ENCODE peak calls at places on chromosomes 6 and 20, in seven cellular contexts. V is CD4-positive, alpha-beta T cell; S is fibroblast of lung; M is mammary epithelial cell; K is uterus; X is left ventricle myocardium inferior; U is H9. O is an unnamed sample.
A peak's percentile ranks its signal among the peaks of the same experiment; 100 is the strongest.

GRCh38 chr20:21103582-21104465 is 2.3 kb downstream of the LINC00237 start:
- DNase-seq in V (no peak), S (no peak), M (no peak), K (no peak), X (no peak), U (peak; percentile 42), O (no peak)

GRCh38 chr20:2800590-2801458 is at the start of gene CPXM1:
- DNase-seq in V (no peak), S (no peak), M (no peak), K (no peak), X (no peak), U (peak; percentile 85), O (no peak)

GRCh38 chr6:154993026-154993425 is 2.1 kb upstream of the TIAM2 start:
- DNase-seq in V (no peak), S (no peak), M (no peak), K (no peak), X (no peak), U (no peak), O (no peak)

GRCh38 chr6:6610031-6610591 is 21.6 kb downstream of the LY86 start:
- DNase-seq in V (no peak), S (no peak), M (no peak), K (no peak), X (no peak), U (no peak), O (no peak)

GRCh38 chr6:169640347-169640972 is 61.4 kb downstream of the WDR27 start:
- DNase-seq in V (no peak), S (peak; percentile 52), M (no peak), K (peak; percentile 56), X (no peak), U (peak; percentile 32), O (no peak)

GRCh38 chr6:2960935-2961334 is 10.4 kb downstream of the SERPINB6 start:
- DNase-seq in V (no peak), S (no peak), M (no peak), K (no peak), X (no peak), U (no peak), O (no peak)

GRCh38 chr20:25148181-25148981 is 47.1 kb upstream of the ENTPD6 start:
- DNase-seq in V (peak; percentile 35), S (peak; percentile 50), M (no peak), K (no peak), X (peak; percentile 25), U (peak; percentile 56), O (no peak)

GRCh38 chr6:163943647-163944395 is 529.3 kb downstream of the QKI start:
- DNase-seq in V (no peak), S (peak; percentile 48), M (no peak), K (no peak), X (peak; percentile 42), U (peak; percentile 85), O (no peak)

GRCh38 chr6:108835218-108835850 is 12.9 kb upstream of the ARMC2 start:
- DNase-seq in V (peak; percentile 83), S (peak; percentile 82), M (peak; percentile 42), K (peak; percentile 88), X (peak; percentile 91), U (peak; percentile 89), O (no peak)

GRCh38 chr6:44058617-44059358 is 68.5 kb downstream of the MRPL14 start:
- DNase-seq in V (no peak), S (peak; percentile 100), M (peak; percentile 99), K (peak; percentile 88), X (peak; percentile 77), U (no peak), O (peak; percentile 96)

GRCh38 chr20:57748601-57749130 is 38.9 kb upstream of the PMEPA1 start:
- DNase-seq in V (peak; percentile 18), S (peak; percentile 43), M (peak; percentile 91), K (peak; percentile 72), X (peak; percentile 84), U (no peak), O (peak; percentile 45)
- H3K27ac ChIP-seq in V (no peak overlapping the region), S (no peak overlapping the region), M (peak overlapping the region; percentile 3), K (peak overlapping the region; percentile 80), X (peak overlapping the region; percentile 79), U (no peak overlapping the region), O (no peak overlapping the region)

GRCh38 chr20:62136283-62137091 is 6.7 kb downstream of the PSMA7 start:
- DNase-seq in V (peak; percentile 64), S (peak; percentile 72), M (peak; percentile 43), K (peak; percentile 65), X (peak; percentile 66), U (peak; percentile 70), O (no peak)

GRCh38 chr20:62133864-62134263 is 9.3 kb downstream of the PSMA7 start:
- DNase-seq in V (no peak), S (no peak), M (no peak), K (no peak), X (no peak), U (no peak), O (no peak)

GRCh38 chr20:62134735-62135231 is 8.4 kb downstream of the PSMA7 start:
- DNase-seq in V (no peak), S (peak; percentile 83), M (no peak), K (peak; percentile 43), X (no peak), U (no peak), O (no peak)

GRCh38 chr20:62137092-62137384 is 6.2 kb downstream of the PSMA7 start:
- DNase-seq in V (no peak), S (no peak), M (no peak), K (no peak), X (no peak), U (no peak), O (no peak)

DNA sequence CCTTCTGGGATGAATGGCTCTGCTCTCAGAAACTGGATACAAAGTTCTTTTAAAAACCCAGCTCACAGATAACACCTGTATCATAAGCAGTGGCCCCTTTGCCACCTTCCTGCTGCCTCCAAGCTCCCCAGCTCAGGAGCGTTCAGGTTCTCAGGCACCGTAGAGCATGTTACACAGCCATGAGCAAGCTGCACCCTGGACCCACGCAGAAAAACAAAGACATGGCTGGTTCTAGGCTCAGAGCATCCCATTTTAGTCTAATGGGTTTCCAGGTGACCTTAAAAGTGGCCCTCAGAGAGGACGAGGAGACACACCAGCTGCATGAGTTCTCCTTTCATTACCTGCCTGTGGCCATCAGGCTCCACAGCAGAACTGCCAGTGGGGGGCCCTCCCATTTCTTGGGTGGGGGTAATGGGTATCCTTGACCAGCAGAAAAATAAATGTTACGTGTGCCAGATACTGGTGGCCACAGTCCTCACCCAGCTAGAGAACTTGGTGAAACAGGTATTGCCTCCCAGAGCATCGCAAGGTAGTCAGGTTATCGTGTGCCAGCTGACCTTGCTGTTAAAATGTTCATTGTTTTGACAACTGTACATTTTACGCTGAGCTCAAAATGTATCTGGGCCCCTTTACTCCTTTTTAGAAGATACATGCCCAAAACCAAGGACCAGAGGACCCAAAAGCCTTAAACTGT is 7.5 kb downstream of the PSMA7 start:
- DNase-seq in V (no peak), S (no peak), M (no peak), K (no peak), X (no peak), U (no peak), O (no peak)
- H3K27ac ChIP-seq in V (no peak overlapping the region), S (no peak overlapping the region), M (no peak overlapping the region), K (no peak overlapping the region), X (peak overlapping the region; percentile 88), U (no peak overlapping the region), O (no peak overlapping the region)

GRCh38 chr6:8857160-8857559 is 421.8 kb upstream of the SLC35B3 start:
- DNase-seq in V (no peak), S (no peak), M (no peak), K (no peak), X (no peak), U (no peak), O (no peak)
- H3K27ac ChIP-seq in V (no peak overlapping the region), S (no peak overlapping the region), M (no peak overlapping the region), K (no peak overlapping the region), X (peak overlapping the region; percentile 61), U (no peak overlapping the region), O (no peak overlapping the region)

GRCh38 chr6:103699770-103700169 is 1159.9 kb downstream of the HACE1 start:
- DNase-seq in V (no peak), S (no peak), M (no peak), K (no peak), X (no peak), U (no peak), O (no peak)
- H3K27ac ChIP-seq in V (no peak overlapping the region), S (no peak overlapping the region), M (no peak overlapping the region), K (no peak overlapping the region), X (no peak overlapping the region), U (no peak overlapping the region), O (no peak overlapping the region)

GRCh38 chr20:46408281-46408731 is 1.9 kb upstream of the ELMO2 start:
- DNase-seq in V (no peak), S (no peak), M (peak; percentile 37), K (no peak), X (no peak), U (no peak), O (no peak)
- H3K27ac ChIP-seq in V (no peak overlapping the region), S (no peak overlapping the region), M (no peak overlapping the region), K (no peak overlapping the region), X (no peak overlapping the region), U (no peak overlapping the region), O (no peak overlapping the region)

GRCh38 chr6:111752476-111752875 is 120.8 kb downstream of the FYN start:
- DNase-seq in V (no peak), S (no peak), M (no peak), K (no peak), X (no peak), U (no peak), O (no peak)

GRCh38 chr6:111754423-111754822 is 118.8 kb downstream of the FYN start:
- DNase-seq in V (no peak), S (no peak), M (no peak), K (no peak), X (no peak), U (peak; percentile 2), O (no peak)

GRCh38 chr6:111750147-111750546 is 123.1 kb downstream of the FYN start:
- DNase-seq in V (no peak), S (no peak), M (no peak), K (no peak), X (no peak), U (no peak), O (no peak)

GRCh38 chr6:111750753-111751684 is 122.2 kb downstream of the FYN start:
- DNase-seq in V (peak; percentile 52), S (no peak), M (no peak), K (no peak), X (no peak), U (peak; percentile 72), O (no peak)

GRCh38 chr6:111753573-111753972 is 119.7 kb downstream of the FYN start:
- DNase-seq in V (no peak), S (no peak), M (no peak), K (no peak), X (no peak), U (no peak), O (no peak)
- H3K27ac ChIP-seq in V (peak overlapping the region; percentile 46), S (no peak overlapping the region), M (no peak overlapping the region), K (no peak overlapping the region), X (peak overlapping the region; percentile 58), U (no peak overlapping the region), O (no peak overlapping the region)

O was measured in epithelial cell of prostate.